ENCODE peak calls at places on chromosome 1, in nine cellular contexts. D is CD4-positive, alpha-beta memory T cell; B is hepatocyte; W is NCI-H774; R is heart right ventricle; M is GM20000; I is OCI-M1; F is T follicular helper cell; H is lung. G is an unnamed sample.

GRCh38 chr1:43557744-43558245 is 27.1 kb downstream of the PTPRF start:
- DNase-seq in D (no peak), B (peak), W (no peak), R (no peak), M (no peak), I (no peak), F (no peak), H (peak), G (no peak)

GRCh38 chr1:48450505-48450904 is 21.5 kb downstream of the SPATA6 start:
- DNase-seq in D (no peak), B (no peak), W (no peak), R (no peak), M (no peak), I (no peak), F (no peak), H (no peak), G (no peak)

GRCh38 chr1:30284728-30285460 is 438.5 kb downstream of the MATN1 start:
- DNase-seq in D (no peak), B (no peak), W (no peak), R (no peak), M (no peak), I (no peak), F (no peak), H (no peak), G (no peak)

GRCh38 chr1:24236170-24237045 is 49.3 kb upstream of the IFNLR1 start:
- DNase-seq in D (no peak), B (peak), W (no peak), R (no peak), M (peak), I (no peak), F (no peak), H (peak), G (no peak)

GRCh38 chr1:108831225-108831624 is 25.7 kb downstream of the AKNAD1 start:
- DNase-seq in D (no peak), B (no peak), W (no peak), R (no peak), M (no peak), I (no peak), F (no peak), H (no peak), G (no peak)

GRCh38 chr1:200329208-200329882 is 80.5 kb downstream of the ZNF281 start:
- DNase-seq in D (no peak), B (no peak), W (no peak), R (no peak), M (no peak), I (no peak), F (no peak), H (no peak), G (no peak)

GRCh38 chr1:54365020-54365797 is 41.0 kb downstream of the SSBP3 start:
- DNase-seq in D (no peak), B (no peak), W (no peak), R (no peak), M (no peak), I (no peak), F (no peak), H (no peak), G (no peak)

GRCh38 chr1:94727846-94728715 is 92.1 kb upstream of the SLC44A3 start:
- DNase-seq in D (no peak), B (peak), W (no peak), R (no peak), M (no peak), I (no peak), F (no peak), H (no peak), G (no peak)

GRCh38 chr1:227945891-227946623 is 1.7 kb downstream of the WNT9A start:
- DNase-seq in D (no peak), B (peak), W (peak), R (peak), M (peak), I (no peak), F (no peak), H (peak), G (no peak)

GRCh38 chr1:16167331-16168143 is 11.7 kb upstream of the EPHA2 start:
- DNase-seq in D (peak), B (peak), W (no peak), R (no peak), M (peak), I (no peak), F (peak), H (no peak), G (peak)

GRCh38 chr1:93979040-93979717 is 69.9 kb upstream of the GCLM start:
- DNase-seq in D (no peak), B (no peak), W (no peak), R (no peak), M (no peak), I (no peak), F (no peak), H (no peak), G (no peak)

GRCh38 chr1:114093624-114094302 is 59.9 kb downstream of the SYT6 start:
- DNase-seq in D (no peak), B (peak), W (no peak), R (no peak), M (no peak), I (no peak), F (no peak), H (no peak), G (no peak)

GRCh38 chr1:205443585-205444299 is 12.1 kb downstream of the BLACAT1 start:
- DNase-seq in D (no peak), B (no peak), W (no peak), R (no peak), M (no peak), I (no peak), F (no peak), H (no peak), G (no peak)

GRCh38 chr1:19809044-19809750 is 5.9 kb downstream of the RNF186 start:
- DNase-seq in D (no peak), B (no peak), W (no peak), R (no peak), M (no peak), I (no peak), F (no peak), H (no peak), G (no peak)

GRCh38 chr1:23436520-23437354 is 12.2 kb upstream of the TCEA3 start:
- DNase-seq in D (no peak), B (no peak), W (no peak), R (no peak), M (no peak), I (no peak), F (peak), H (peak), G (no peak)

GRCh38 chr1:39130297-39130696 is 74.2 kb upstream of the MACF1 start:
- DNase-seq in D (no peak), B (no peak), W (no peak), R (no peak), M (no peak), I (peak), F (no peak), H (no peak), G (no peak)

GRCh38 chr1:200367841-200368534 is 41.8 kb downstream of the ZNF281 start:
- DNase-seq in D (no peak), B (no peak), W (no peak), R (no peak), M (no peak), I (no peak), F (no peak), H (no peak), G (no peak)

GRCh38 chr1:89347296-89347695 is 16.6 kb upstream of the GBP6 start:
- DNase-seq in D (no peak), B (no peak), W (no peak), R (no peak), M (no peak), I (no peak), F (no peak), H (no peak), G (no peak)

GRCh38 chr1:51088474-51088873 is 13.6 kb upstream of the C1orf185 start:
- DNase-seq in D (no peak), B (no peak), W (no peak), R (no peak), M (peak), I (peak), F (no peak), H (no peak), G (no peak)

GRCh38 chr1:209674957-209675566 is at the start of gene G0S2:
- DNase-seq in D (no peak), B (peak), W (peak), R (peak), M (peak), I (no peak), F (no peak), H (peak), G (no peak)

GRCh38 chr1:29320541-29320940 is 84.2 kb downstream of the PTPRU start:
- DNase-seq in D (no peak), B (no peak), W (no peak), R (no peak), M (no peak), I (no peak), F (no peak), H (no peak), G (no peak)

GRCh38 chr1:59701376-59701775 is 113.4 kb upstream of the HOOK1 start:
- DNase-seq in D (no peak), B (no peak), W (no peak), R (no peak), M (no peak), I (no peak), F (no peak), H (no peak), G (no peak)

GRCh38 chr1:11482904-11483479 is 4.0 kb downstream of the DISP3 start:
- DNase-seq in D (no peak), B (no peak), W (no peak), R (no peak), M (no peak), I (no peak), F (no peak), H (no peak), G (no peak)

GRCh38 chr1:185734929-185735666 is 907 bp downstream of the HMCN1 start:
- DNase-seq in D (no peak), B (peak), W (no peak), R (no peak), M (no peak), I (peak), F (no peak), H (no peak), G (no peak)

GRCh38 chr1:181469829-181470228 is 13.5 kb upstream of the CACNA1E start:
- DNase-seq in D (no peak), B (peak), W (no peak), R (no peak), M (no peak), I (peak), F (no peak), H (no peak), G (no peak)

GRCh38 chr1:21524686-21525339 is 15.6 kb downstream of the ALPL start:
- DNase-seq in D (no peak), B (no peak), W (no peak), R (no peak), M (no peak), I (no peak), F (no peak), H (peak), G (no peak)

GRCh38 chr1:225603538-225604354 is 49.2 kb downstream of the ENAH start:
- DNase-seq in D (no peak), B (no peak), W (peak), R (no peak), M (no peak), I (no peak), F (no peak), H (no peak), G (no peak)

GRCh38 chr1:177945943-177946650 is 23.8 kb downstream of the SEC16B start:
- DNase-seq in D (no peak), B (peak), W (peak), R (peak), M (peak), I (peak), F (no peak), H (peak), G (peak)

GRCh38 chr1:212671342-212672031 is 28.2 kb downstream of the BATF3 start:
- DNase-seq in D (no peak), B (peak), W (peak), R (no peak), M (no peak), I (peak), F (no peak), H (peak), G (no peak)

G was measured in mesothelial cell of epicardium.